ENCODE peak calls at places on chromosomes 6 and 20, in four cellular contexts. I, S, V and B are unnamed samples.

GRCh38 chr6:116665464-116665863 is 3.1 kb downstream of the ZUP1 start:
- DNase-seq in I (no peak), S (no peak), V (no peak), B (no peak)

GRCh38 chr20:53901064-53901463 is 169.3 kb downstream of the BCAS1 start:
- DNase-seq in S (no peak), I (no peak), V (no peak), B (no peak)

GRCh38 chr6:163756079-163756478 is 341.6 kb downstream of the QKI start:
- DNase-seq in S (no peak), I (no peak), V (no peak), B (no peak)

GRCh38 chr6:28747631-28748157 is 176.1 kb downstream of the TRIM27 start:
- DNase-seq in S (peak), V (peak), I (peak), B (no peak)

GRCh38 chr6:32522302-32523047 is 7.6 kb downstream of the HLA-DRB5 start:
- DNase-seq in I (no peak), S (peak), V (peak), B (no peak)

GRCh38 chr20:23391707-23392310 is 29.5 kb downstream of the NAPB start:
- DNase-seq in I (no peak), V (no peak), S (peak), B (no peak)

GRCh38 chr6:71239694-71240093 is 48.9 kb upstream of the OGFRL1 start:
- DNase-seq in S (no peak), I (no peak), V (peak), B (no peak)

GRCh38 chr20:60913298-60913697 is 338.8 kb upstream of the CDH4 start:
- DNase-seq in V (no peak), I (no peak), S (no peak), B (no peak)

GRCh38 chr20:23889775-23890187 is 10.2 kb upstream of the CST5 start:
- DNase-seq in I (peak), V (peak), S (peak), B (no peak)

GRCh38 chr6:155030148-155030720 is 35.1 kb downstream of the TIAM2 start:
- DNase-seq in V (no peak), S (no peak), I (no peak), B (no peak)

GRCh38 chr6:35573495-35574110 is 60.9 kb upstream of the TULP1 start:
- DNase-seq in S (no peak), I (no peak), V (no peak), B (no peak)

GRCh38 chr6:251920-252319 is 40.4 kb upstream of the DUSP22 start:
- DNase-seq in V (no peak), I (no peak), S (no peak), B (no peak)

GRCh38 chr6:48777411-48777810 is 666.4 kb upstream of the PTCHD4 start:
- DNase-seq in V (no peak), S (no peak), I (no peak), B (no peak)

GRCh38 chr20:64161595-64162238 is 2.5 kb upstream of the MYT1 start:
- DNase-seq in S (peak), V (peak), I (peak), B (peak)

GRCh38 chr6:148441454-148441911 is 98.8 kb downstream of the SASH1 start:
- DNase-seq in I (no peak), V (no peak), S (no peak), B (no peak)

GRCh38 chr20:59074456-59074855 is 31.9 kb upstream of the PRELID3B start:
- DNase-seq in I (no peak), S (no peak), V (no peak), B (no peak)

GRCh38 chr20:37651932-37652331 is 41.9 kb upstream of the CTNNBL1 start:
- DNase-seq in I (peak), S (peak), V (peak), B (no peak)

GRCh38 chr20:53734006-53734688 is 140.5 kb upstream of the ZNF217 start:
- DNase-seq in I (no peak), V (peak), S (peak), B (no peak)

GRCh38 chr6:45532626-45533258 is 155.0 kb upstream of the SUPT3H start:
- DNase-seq in V (no peak), I (no peak), S (no peak), B (no peak)

GRCh38 chr6:45531999-45532605 is 154.4 kb upstream of the SUPT3H start:
- DNase-seq in S (no peak), I (no peak), V (no peak), B (no peak)

GRCh38 chr6:45537539-45537938 is 159.8 kb upstream of the SUPT3H start:
- DNase-seq in V (no peak), S (no peak), I (no peak), B (no peak)

GRCh38 chr6:45535933-45536332 is 158.2 kb upstream of the SUPT3H start:
- DNase-seq in I (no peak), S (no peak), V (no peak), B (no peak)

GRCh38 chr6:45533394-45533793 is 155.7 kb upstream of the SUPT3H start:
- DNase-seq in V (no peak), S (no peak), I (no peak), B (no peak)
- H3K4me3 ChIP-seq in V (no peak), S (no peak), I (no peak), B (no peak)

GRCh38 chr6:14267885-14268660 is 150.5 kb downstream of the CD83 start:
- DNase-seq in S (no peak), I (no peak), V (no peak), B (no peak)

GRCh38 chr6:14269434-14269833 is 151.9 kb downstream of the CD83 start:
- DNase-seq in I (no peak), S (no peak), V (no peak), B (no peak)

GRCh38 chr6:14266266-14266665 is 148.7 kb downstream of the CD83 start:
- DNase-seq in S (no peak), V (no peak), I (no peak), B (no peak)

GRCh38 chr6:14263881-14264424 is 146.4 kb downstream of the CD83 start:
- DNase-seq in I (no peak), V (no peak), S (no peak), B (no peak)

GRCh38 chr6:14265049-14266021 is 147.8 kb downstream of the CD83 start:
- DNase-seq in V (no peak), S (no peak), I (no peak), B (no peak)
- TF ChIP-seq CTCF in V (peak), S (no peak), I (no peak), B (no peak)

DNA sequence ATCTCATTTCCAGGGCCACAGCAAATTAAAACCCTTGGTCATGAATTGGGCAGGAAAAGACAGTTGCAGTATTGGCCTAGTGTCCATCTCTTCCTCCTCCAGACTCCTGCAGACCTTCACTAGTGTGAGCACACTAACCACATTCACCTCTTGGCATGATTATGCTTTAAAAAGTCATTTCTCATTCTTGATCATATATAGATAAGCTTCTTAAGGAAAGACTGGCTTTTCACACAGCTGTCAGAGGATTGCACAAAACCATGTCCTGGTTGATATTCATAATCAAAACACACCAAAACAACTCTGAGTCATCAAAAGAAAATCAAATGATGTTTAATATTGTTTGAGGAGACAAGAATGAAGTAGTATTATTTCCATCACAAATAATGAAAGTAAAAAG is 52.1 kb downstream of the TMEM200A start:
- DNase-seq in S (no peak), I (no peak), V (no peak), B (no peak)
- H3K9ac ChIP-seq in S (no peak), I (no peak), V (no peak), B (no peak)

GRCh38 chr6:31057426-31058003 is 47.2 kb downstream of the MUC22 start:
- DNase-seq in V (no peak), S (peak), I (no peak), B (no peak)

GRCh38 chr6:31058128-31058894 is 48.0 kb downstream of the MUC22 start:
- DNase-seq in V (no peak), S (peak), I (peak), B (no peak)

GRCh38 chr6:31049518-31049917 is 39.2 kb downstream of the MUC22 start:
- DNase-seq in V (no peak), S (no peak), I (no peak), B (no peak)

GRCh38 chr6:31055401-31055800 is 45.1 kb downstream of the MUC22 start:
- DNase-seq in S (no peak), V (no peak), I (no peak), B (no peak)

DNA sequence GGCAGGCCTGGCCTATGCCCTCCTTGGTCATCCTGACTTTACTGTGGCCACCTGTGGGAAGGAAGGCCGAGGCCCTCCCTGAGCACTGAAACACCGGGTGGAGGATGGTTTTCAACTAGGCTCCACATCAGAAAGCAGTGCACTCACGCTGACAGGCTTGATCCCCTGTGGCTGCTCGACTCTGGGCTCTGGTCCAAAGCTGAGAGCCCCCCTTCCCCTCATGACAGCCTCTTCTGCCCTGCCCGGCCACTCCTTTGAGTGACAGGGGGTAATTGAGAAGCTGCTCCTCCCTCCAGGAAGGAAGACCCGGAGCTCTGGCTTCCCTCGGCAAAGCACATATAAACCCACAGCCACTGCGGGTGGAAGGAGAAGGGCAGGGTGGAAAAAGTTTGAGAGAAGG is 43.6 kb downstream of the MUC22 start:
- DNase-seq in I (no peak), V (no peak), S (peak), B (no peak)
- H3K4me3 ChIP-seq in I (no peak), V (no peak), S (no peak), B (no peak)

DNA sequence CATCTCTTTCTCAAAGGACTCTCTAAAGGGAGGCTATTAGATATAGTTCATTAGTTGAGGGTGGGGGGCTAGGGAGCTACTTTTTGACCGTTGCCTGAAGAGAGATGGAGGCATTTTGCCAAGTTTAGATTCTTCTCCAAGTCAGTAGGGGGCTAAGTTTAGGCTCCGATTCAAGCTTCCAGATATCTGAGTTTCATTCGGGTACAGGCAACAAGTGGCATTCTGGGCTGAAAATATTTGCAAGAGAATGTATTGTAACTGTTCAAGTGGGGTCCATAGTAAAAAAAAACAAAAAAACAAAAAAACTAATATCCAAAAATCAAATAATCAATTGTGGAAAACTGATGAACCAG is 43.4 kb upstream of the PIM1 start:
- DNase-seq in V (no peak), S (no peak), I (peak), B (no peak)
- TF ChIP-seq CTCF in V (peak), S (peak), I (no peak), B (no peak)

DNA sequence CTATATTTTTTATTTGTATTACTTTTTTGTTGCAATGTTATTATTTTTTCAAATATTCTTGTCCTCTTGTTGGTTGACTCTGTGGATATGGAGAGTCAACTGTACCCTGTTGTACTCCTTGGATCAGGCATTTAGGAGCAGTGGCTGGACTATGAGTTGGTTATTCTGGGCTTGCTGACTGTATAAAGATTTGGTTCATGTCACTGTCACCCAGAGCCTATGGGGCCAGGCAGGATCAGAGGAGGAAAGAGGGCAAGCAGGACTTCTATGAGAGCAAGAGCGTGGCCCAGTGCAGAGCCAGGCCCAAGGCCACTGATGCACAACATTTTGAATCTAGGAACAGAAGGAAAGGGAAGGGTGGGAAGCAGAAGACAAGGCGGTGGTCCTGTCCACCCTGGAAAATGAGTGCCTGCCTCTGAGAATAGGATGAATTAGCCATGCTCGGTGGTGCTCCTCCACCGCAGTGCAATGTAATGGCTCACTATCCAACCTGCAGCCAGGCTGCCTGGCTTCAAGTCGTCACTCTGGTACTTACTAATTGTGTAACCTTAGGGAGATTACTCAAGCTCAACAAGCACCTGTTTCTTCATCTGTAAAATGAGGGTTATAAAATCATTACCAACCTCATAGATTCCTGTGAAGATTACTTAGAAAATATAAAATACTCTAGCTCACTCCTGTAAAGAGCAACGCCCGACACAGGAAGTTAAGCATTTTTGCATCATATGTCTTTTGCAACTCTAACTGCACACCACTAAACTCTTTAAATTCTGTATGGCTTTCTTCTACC is 192.1 kb downstream of the KCNQ5 start:
- DNase-seq in S (no peak), V (no peak), I (no peak), B (no peak)
- H3K9ac ChIP-seq in S (no peak), V (no peak), I (no peak), B (no peak)

DNA sequence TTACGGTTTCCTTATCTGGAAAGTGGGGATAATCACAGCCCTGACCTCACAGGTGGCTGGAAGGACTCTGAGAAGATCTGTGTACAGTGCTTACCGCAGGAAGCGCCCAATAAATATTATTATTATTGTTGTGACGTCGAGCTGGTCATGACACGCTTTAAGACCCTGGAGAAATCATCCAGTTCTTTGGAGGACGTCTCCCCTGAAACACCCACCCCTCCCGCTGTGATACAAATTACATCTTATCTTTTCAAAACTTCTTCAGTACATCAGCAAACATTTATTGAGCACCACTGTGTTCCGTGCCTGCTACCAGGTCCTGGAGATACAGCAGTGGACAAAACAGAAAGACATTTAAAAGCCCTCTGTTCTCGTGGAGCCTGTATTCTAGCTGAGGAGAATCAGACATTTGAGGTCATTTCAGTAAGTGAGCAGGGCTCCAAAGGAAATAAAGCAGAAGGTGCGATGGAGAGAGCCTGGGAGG is 118.7 kb downstream of the CEBPB start:
- DNase-seq in S (no peak), I (no peak), V (no peak), B (no peak)
- H3K4me3 ChIP-seq in S (no peak), I (no peak), V (no peak), B (no peak)

DNA sequence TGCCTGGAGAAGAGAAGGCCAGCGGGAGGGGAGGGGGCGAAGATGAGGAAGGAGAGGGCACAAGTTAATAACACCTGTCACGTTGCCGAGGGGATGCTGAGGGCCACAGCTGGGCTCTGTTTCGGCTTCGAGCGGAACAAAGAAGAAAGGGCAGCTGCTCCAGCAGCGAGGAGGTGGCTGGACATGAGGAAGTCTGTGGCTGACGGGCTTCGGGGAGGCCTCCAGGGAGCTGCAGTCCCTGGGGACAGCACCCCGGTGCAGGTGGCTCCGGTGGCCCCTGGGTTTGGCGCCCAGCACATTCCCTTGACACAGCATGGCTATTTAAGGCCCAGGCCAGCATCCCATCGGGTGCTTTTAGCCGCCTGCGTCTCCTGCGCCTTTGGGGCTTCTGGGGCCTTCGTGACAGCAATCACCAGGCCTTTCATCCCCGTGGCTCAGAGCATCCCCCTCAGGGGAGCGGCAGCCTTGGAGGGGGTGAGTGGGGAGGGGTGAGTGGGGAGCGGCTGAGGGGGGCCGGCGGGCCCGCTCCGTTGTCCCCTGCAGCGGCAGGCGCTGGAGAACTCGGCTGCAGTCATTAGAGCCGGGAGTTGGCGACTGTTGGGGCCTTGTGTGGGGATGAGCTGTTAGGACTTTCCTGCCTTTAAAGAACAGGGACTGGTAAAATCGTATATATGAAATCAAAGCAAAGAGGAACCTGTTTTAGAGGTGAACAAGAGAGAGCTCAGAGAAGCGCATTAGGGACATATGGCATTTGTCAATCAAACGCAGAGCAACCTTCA is 99.0 kb downstream of the TMEM242 start:
- DNase-seq in I (no peak), V (no peak), S (no peak), B (peak)
- TF ChIP-seq CTCF in I (no peak), V (no peak), S (no peak), B (no peak)

GRCh38 chr20:50110141-50111047 is 2.6 kb downstream of the UBE2V1 start:
- DNase-seq in S (no peak), I (no peak), V (no peak), B (no peak)
- H3K9ac ChIP-seq in S (peak), I (no peak), V (no peak), B (peak)